ENCODE peak calls at places on chromosomes 3 and 15, in four cellular contexts. T is body of pancreas, L is Panc1, C is colonic mucosa. V is an unnamed sample.
A peak's percentile ranks its signal among the peaks of the same experiment; 100 is the strongest.

GRCh38 chr15:57924536-57924935 is 141.0 kb downstream of the ALDH1A2 start:
- DNase-seq in T (no peak), L (no peak), C (no peak), V (no peak)

GRCh38 chr3:28743843-28744242 is 395.2 kb upstream of the AZI2 start:
- DNase-seq in T (peak; percentile 68), L (no peak), C (no peak), V (peak; percentile 8)

GRCh38 chr15:74202461-74203401 is at the start of gene STRA6:
- DNase-seq in T (no peak), L (no peak), C (no peak), V (peak; percentile 26)

GRCh38 chr3:48186993-48187578 is 1.1 kb downstream of the CDC25A start:
- DNase-seq in T (no peak), L (no peak), C (no peak), V (no peak)

GRCh38 chr3:42796332-42796885 is 7.9 kb downstream of the HIGD1A start:
- DNase-seq in T (no peak), L (no peak), C (no peak), V (no peak)

GRCh38 chr15:93144477-93145270 is 55.7 kb upstream of the RGMA start:
- DNase-seq in T (no peak), L (no peak), C (no peak), V (no peak)

GRCh38 chr15:96402403-96402802 is 71.9 kb downstream of the NR2F2 start:
- DNase-seq in T (no peak), L (no peak), C (no peak), V (no peak)

GRCh38 chr3:184003187-184003967 is 14.3 kb downstream of the ABCC5 start:
- DNase-seq in T (no peak), L (no peak), C (no peak), V (no peak)

GRCh38 chr3:27138562-27138961 is 230.6 kb downstream of the NEK10 start:
- DNase-seq in T (no peak), L (no peak), C (no peak), V (no peak)

GRCh38 chr3:124611520-124611919 is 118.7 kb upstream of the UMPS start:
- DNase-seq in T (no peak), L (no peak), C (peak; percentile 82), V (peak; percentile 76)

GRCh38 chr15:67927501-67928156 is 87.8 kb upstream of the RNU6-1 start:
- DNase-seq in T (peak; percentile 70), L (no peak), C (no peak), V (no peak)

DNA sequence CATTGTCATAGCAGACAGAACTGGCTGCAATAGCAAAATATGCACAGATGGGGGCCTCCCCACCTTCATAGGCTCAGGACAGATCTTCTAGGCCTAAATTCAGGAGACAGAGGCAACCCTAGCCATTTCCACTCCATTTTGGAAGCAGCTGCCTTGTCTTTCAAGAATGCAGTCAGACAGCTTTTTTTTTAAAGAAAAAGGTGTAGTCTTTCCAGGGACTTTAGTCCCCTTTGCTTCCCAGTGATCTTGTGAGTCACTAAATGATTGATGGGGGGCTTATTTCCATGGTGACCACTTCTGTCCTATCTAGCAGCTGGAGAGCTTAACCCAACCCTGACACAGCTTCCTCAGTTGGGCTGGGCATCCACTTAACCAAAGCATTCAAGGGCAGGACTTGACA is 165.9 kb downstream of the TPRG1 start:
- DNase-seq in T (no peak), L (no peak), C (no peak), V (no peak)
- TF ChIP-seq CTCF in T (no peak), L (no peak), C (no peak), V (no peak)

DNA sequence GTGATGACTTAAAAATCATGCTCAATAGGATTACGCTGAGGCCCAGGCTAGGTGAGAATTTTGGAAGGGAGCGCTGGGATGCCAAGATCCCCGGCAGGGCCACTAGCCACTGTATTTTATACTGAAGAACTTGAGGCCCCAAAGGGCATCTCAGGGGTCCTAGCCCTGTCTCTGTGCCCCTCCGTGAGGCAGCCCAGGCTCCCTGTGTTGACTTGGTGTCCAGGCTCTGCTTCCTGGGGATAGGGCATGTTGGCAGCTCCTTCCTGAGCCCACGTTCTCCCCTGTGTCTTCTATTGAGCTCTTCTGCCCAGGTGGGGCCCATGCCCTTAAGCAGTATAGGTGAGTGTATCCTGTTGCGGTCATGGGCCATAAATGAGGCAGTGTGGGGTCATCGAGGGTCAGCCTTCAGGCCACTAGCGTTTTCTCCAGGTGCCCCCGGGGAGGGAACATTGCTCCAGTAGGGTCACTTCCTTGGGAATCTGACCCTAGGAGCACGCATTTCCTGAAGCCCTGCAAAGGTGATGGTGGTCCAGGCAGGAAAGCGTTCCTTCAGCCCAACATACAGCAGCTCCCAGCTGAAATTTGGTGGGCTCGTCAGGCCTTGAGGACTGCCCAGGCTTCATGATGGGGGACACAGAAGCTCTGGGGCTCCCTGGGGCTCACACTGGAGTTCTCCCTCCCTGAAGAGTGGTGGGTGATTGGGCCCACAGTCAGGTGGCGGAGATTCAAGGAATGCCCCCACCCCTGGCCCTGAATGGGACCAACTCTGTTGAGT is 189.4 kb downstream of the UBE3A start:
- DNase-seq in T (no peak), L (no peak), C (peak; percentile 4), V (peak; percentile 15)
- H3K9me3 ChIP-seq in T (no peaks in the 10 kb centered on the region), L (no peaks in the 10 kb centered on the region), C (no peaks in the 10 kb centered on the region), V (peaks cover 91% of the 10 kb centered on the region)

DNA sequence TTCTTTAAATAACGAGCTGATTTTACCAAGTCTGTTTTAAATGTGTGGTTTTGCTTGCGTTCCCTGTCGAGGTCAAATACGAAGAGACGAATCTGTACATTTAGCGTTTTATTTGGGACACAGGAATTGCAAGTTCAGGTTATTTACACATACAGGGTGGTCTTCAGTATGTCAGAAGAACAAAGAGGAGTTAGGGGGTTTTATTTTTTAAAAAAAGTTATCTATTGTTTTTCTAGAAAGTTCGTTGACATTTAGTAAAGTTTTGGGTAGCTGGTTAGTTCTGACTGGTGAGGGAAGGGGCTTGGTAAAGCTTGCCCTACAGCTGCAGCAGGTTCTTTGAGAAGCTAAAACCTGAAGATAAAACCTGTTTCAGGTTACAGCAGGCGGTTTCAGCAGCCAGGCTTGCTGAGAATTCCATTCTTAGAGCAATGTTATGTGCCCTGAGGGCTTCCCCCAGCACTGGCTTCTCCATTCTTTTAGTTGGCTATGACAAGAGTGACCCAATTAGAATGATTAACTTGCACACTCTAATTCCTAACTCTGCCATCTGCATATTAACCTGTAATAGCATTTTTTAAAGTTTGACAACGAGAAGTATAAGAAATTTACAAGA is 810 bp upstream of the ZNF280D start:
- DNase-seq in T (peak; percentile 7), L (no peak), C (no peak), V (no peak)
- H3K4me3 ChIP-seq in T (peak overlapping the region; percentile 45), L (peak overlapping the region; percentile 90), C (peak overlapping the region; percentile 61), V (no peak overlapping the region)

DNA sequence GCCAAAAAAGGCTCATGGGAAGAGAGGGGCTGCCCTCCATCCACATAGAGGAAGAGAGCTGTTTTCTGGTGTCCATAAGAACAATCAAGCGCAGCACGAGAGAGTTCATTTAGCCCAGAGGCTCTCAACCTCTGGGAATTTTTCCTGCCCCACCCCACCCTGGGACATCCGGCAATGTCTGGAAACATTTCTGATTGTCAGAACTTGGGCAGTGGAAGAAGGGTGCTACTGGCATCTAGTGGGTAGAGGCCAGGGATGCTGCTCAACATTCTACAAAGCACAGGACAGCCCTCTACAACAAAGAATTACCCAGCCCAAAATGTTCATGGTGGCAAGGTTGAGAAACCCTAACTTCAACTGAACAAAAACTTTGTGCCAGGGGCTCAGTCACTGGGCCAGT is 92.9 kb downstream of the RAB11A start:
- DNase-seq in T (no peak), L (no peak), C (no peak), V (no peak)
- TF ChIP-seq CTCF in T (no peak), L (no peak), C (no peak), V (no peak)